ENCODE peak calls at places on chromosomes 16 and 17, in eight cellular contexts. X, Y, C, Q, R, E, N and M are unnamed samples.
A peak's percentile ranks its signal among the peaks of the same experiment; 100 is the strongest.

GRCh38 chr16:78579020-78579419 is 479.6 kb downstream of the WWOX start:
- DNase-seq in X (no peak), R (no peak), Y (no peak), N (no peak), C (no peak), Q (no peak), E (no peak), M (no peak)

GRCh38 chr16:58393138-58393504 is 850 bp downstream of the GINS3 start:
- DNase-seq in N (no peak), E (no peak), X (no peak), Y (peak; percentile 23), C (no peak), R (no peak), Q (no peak), M (no peak)

GRCh38 chr17:6347776-6348175 is 87.1 kb downstream of the AIPL1 start:
- DNase-seq in N (no peak), Q (no peak), E (no peak), Y (no peak), X (no peak), R (no peak), C (no peak), M (no peak)

GRCh38 chr17:30161601-30162000 is 45.0 kb downstream of the NSRP1 start:
- DNase-seq in X (no peak), E (no peak), C (no peak), Q (no peak), R (no peak), Y (no peak), N (no peak), M (no peak)

GRCh38 chr17:44738214-44738906 is 20.4 kb upstream of the ADAM11 start:
- DNase-seq in C (no peak), Y (no peak), Q (no peak), E (peak; percentile 70), R (no peak), X (no peak), N (no peak), M (no peak)

GRCh38 chr17:44279586-44280344 is 11.8 kb upstream of the SLC4A1 start:
- DNase-seq in Y (no peak), E (no peak), R (peak; percentile 78), N (peak; percentile 5), Q (peak; percentile 96), X (peak; percentile 49), C (peak; percentile 86), M (peak; percentile 86)

GRCh38 chr16:30092373-30093010 is 768 bp upstream of the TBX6 start:
- DNase-seq in N (peak; percentile 26), Q (peak; percentile 94), R (peak; percentile 75), E (peak; percentile 77), Y (peak; percentile 83), X (peak; percentile 92), C (peak; percentile 76), M (peak; percentile 82)

GRCh38 chr16:28610595-28611270 is 889 bp upstream of the SULT1A1 start:
- DNase-seq in C (no peak), Y (no peak), X (no peak), Q (peak; percentile 55), R (no peak), N (no peak), E (no peak), M (no peak)

DNA sequence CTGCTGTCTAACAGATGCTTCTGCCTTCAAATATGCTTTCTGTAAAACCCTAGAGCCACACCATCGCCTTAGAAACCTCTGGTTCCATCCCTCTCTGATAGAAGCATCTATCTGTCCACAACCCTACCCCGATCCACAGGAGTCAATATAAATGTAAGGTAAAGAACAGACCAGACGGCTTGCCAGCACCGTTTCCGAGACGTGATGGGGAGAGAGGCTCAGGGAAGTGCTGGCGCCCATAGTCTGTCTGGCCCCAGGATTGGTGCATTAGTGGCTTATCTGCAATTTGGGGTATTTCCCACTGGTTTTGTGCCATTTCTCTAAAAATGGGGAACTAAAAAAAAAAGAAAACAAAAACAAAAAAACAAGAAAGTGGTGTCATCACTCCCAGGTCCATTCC is 125.8 kb downstream of the GAS7 start:
- DNase-seq in Q (no peak), Y (no peak), N (no peak), C (no peak), R (no peak), X (no peak), E (no peak), M (no peak)
- H3K27me3 ChIP-seq in Q (no peaks in the 10 kb centered on the region), Y (no peaks in the 10 kb centered on the region), N (no peaks in the 10 kb centered on the region), C (no peaks in the 10 kb centered on the region), R (no peaks in the 10 kb centered on the region), X (no peaks in the 10 kb centered on the region), E (no peaks in the 10 kb centered on the region), M (no peaks in the 10 kb centered on the region)

GRCh38 chr17:76541739-76542450 is 2.1 kb downstream of the PRCD start:
- DNase-seq in R (peak; percentile 5), N (no peak), Q (no peak), Y (no peak), C (no peak), X (no peak), E (no peak), M (no peak)

GRCh38 chr17:76544123-76544915 is 4.5 kb downstream of the PRCD start:
- DNase-seq in Y (no peak), R (peak; percentile 74), N (no peak), X (no peak), C (peak; percentile 69), E (no peak), Q (peak; percentile 42), M (peak; percentile 79)

GRCh38 chr17:76542984-76543383 is 3.1 kb downstream of the PRCD start:
- DNase-seq in X (no peak), C (no peak), R (peak; percentile 6), N (no peak), Y (no peak), Q (no peak), E (no peak), M (no peak)

GRCh38 chr17:76543482-76544122 is 3.8 kb downstream of the PRCD start:
- DNase-seq in C (no peak), E (no peak), Y (peak; percentile 34), N (no peak), Q (peak; percentile 32), R (peak; percentile 21), X (no peak), M (peak; percentile 76)

DNA sequence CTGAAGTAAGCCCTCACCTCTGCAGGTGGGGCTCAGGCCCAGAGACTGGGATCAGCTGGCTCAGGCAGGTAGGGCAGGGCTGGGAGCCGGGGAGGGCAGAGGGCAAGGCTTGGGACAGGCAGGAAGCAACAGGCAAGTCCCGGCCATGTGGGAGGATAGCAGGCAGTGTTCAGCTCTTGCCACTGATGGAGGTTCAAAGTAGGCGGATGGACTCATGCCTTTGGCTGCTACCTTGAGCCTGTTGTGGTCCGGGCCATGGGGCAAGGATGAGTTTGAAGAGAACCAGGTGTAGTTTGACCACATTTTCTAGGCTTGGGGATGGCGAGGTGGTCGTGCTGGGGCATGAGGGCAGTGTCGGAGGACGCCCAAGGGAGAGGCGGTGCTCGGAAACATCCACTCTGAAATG is 2.7 kb downstream of the PRCD start:
- DNase-seq in R (peak; percentile 9), Q (no peak), C (no peak), N (no peak), Y (no peak), X (no peak), E (no peak), M (no peak)
- H3K27me3 ChIP-seq in R (peaks cover 12% of the 10 kb centered on the region), Q (peaks cover 13% of the 10 kb centered on the region), C (no peaks in the 10 kb centered on the region), N (peaks cover 3% of the 10 kb centered on the region), Y (peaks cover 51% of the 10 kb centered on the region), X (peaks cover 20% of the 10 kb centered on the region), E (peaks cover 22% of the 10 kb centered on the region), M (peaks cover 5% of the 10 kb centered on the region)

GRCh38 chr17:61395409-61395982 is 4.1 kb upstream of the TBX2 start:
- DNase-seq in Y (peak; percentile 33), C (no peak), N (no peak), E (no peak), R (no peak), Q (peak; percentile 68), X (no peak), M (no peak)

GRCh38 chr17:61393550-61393903 is 6.1 kb upstream of the TBX2 start:
- DNase-seq in X (no peak), Y (no peak), E (no peak), R (no peak), Q (peak; percentile 58), C (no peak), N (no peak), M (no peak)

GRCh38 chr17:61395983-61396585 is 3.6 kb upstream of the TBX2 start:
- DNase-seq in Y (peak; percentile 50), E (no peak), N (no peak), X (no peak), Q (no peak), R (no peak), C (no peak), M (no peak)

GRCh38 chr17:61393904-61394629 is 5.6 kb upstream of the TBX2 start:
- DNase-seq in Q (no peak), E (no peak), C (no peak), X (no peak), R (no peak), Y (peak; percentile 28), N (no peak), M (no peak)

DNA sequence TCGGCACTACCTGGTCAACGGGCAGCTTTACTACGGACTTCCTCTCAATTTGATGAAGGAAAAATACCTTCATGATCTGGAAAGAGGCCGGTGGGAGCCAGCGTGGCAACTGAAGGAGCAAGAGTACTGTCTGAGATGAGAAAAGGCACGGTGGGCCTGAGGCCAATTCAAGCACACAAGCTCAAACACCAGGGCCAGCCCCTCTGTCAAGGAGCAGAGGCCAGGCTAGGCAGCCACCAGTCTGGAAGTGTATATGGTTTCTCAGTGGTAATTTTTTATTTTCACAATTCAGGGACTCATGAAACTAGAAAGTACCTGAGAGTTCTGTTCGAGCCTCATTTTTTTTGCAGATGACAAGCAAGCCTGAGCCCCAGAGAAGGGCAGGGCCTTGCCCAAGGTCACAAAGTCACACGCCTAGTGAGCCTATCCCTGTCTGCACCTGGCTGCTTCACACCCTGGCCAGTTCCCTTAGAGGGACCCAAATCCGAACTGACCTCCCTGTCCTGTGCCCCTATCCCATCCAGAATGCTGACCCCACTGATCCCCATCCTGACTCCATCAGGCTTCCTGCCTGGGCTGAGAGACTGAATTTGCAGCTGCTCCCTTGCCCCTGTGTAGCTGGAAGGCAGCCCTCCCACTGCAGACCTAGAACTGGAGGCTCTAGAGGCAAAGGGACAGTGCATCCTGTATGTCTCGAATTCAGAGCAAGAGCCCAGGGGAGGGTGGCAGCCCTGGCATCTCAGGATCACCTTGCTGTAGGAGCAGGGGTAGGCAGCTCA is 4.8 kb upstream of the TBX2 start:
- DNase-seq in R (no peak), X (no peak), C (no peak), Y (no peak), E (no peak), Q (no peak), N (no peak), M (no peak)
- H3K27me3 ChIP-seq in R (peaks cover 51% of the 10 kb centered on the region), X (peaks cover 40% of the 10 kb centered on the region), C (peaks cover 8% of the 10 kb centered on the region), Y (peaks cover 80% of the 10 kb centered on the region), E (peaks cover 68% of the 10 kb centered on the region), Q (peaks cover 54% of the 10 kb centered on the region), N (peaks cover 3% of the 10 kb centered on the region), M (peaks cover 9% of the 10 kb centered on the region)

GRCh38 chr16:12087901-12088364 is 111.4 kb downstream of the SNX29 start:
- DNase-seq in C (no peak), R (peak; percentile 58), E (no peak), X (no peak), N (peak; percentile 49), Q (no peak), Y (no peak), M (no peak)

GRCh38 chr16:12089492-12090161 is 113.1 kb downstream of the SNX29 start:
- DNase-seq in E (no peak), X (peak; percentile 51), N (no peak), Q (peak; percentile 63), C (peak; percentile 30), R (peak; percentile 37), Y (peak; percentile 50), M (peak; percentile 28)

GRCh38 chr16:12092347-12092882 is 115.9 kb downstream of the SNX29 start:
- DNase-seq in Y (no peak), Q (no peak), N (no peak), X (peak; percentile 16), C (peak; percentile 43), E (no peak), R (no peak), M (no peak)

GRCh38 chr16:12091569-12092346 is 115.2 kb downstream of the SNX29 start:
- DNase-seq in X (no peak), Y (peak; percentile 58), C (no peak), E (no peak), N (no peak), Q (no peak), R (no peak), M (no peak)

DNA sequence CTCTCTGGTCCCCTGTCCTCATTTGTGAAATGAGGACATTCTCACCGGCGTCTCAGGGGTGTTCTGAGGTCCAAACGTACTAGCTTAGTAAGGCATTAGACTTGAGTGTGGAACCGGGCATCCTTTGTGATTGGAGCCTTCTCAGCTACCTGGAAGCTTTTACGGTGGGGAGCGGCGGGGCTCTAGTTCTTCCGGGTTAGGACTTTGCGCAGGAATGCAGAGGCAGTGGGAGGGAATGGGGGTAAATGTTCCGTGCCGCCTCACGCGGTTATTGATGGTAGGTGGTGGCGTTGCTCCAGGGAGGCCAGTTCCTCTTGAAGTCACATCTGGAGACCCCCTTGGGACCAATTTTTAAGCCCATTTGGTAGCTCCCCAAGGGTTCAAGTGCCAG is 113.6 kb downstream of the SNX29 start:
- DNase-seq in X (no peak), C (no peak), Y (peak; percentile 26), R (no peak), N (no peak), E (no peak), Q (peak; percentile 47), M (no peak)
- H3K27me3 ChIP-seq in X (no peaks in the 10 kb centered on the region), C (no peaks in the 10 kb centered on the region), Y (peaks cover 25% of the 10 kb centered on the region), R (no peaks in the 10 kb centered on the region), N (no peaks in the 10 kb centered on the region), E (peaks cover 44% of the 10 kb centered on the region), Q (peaks cover 4% of the 10 kb centered on the region), M (no peaks in the 10 kb centered on the region)